ENCODE peak calls at places on chromosomes 13 and 19, in seven cellular contexts. S is SK-N-SH, O is HCT116, U is HepG2, L is H1, C is K562, Y is GM12878. N is an unnamed sample.

GRCh38 chr13:37187110-37187509 is 81.6 kb upstream of the CSNK1A1L start:
- DNase-seq in C (no peak), U (no peak), O (no peak), S (no peak), L (no peak), Y (no peak), N (no peak)

GRCh38 chr13:51502206-51502651 is 49.4 kb upstream of the INTS6 start:
- DNase-seq in S (no peak), U (no peak), Y (peak), C (no peak), L (no peak), O (no peak), N (no peak)

GRCh38 chr19:14394167-14394566 is 12.9 kb downstream of the ADGRE5 start:
- DNase-seq in Y (no peak), U (no peak), O (no peak), S (no peak), L (no peak), C (no peak), N (no peak)

GRCh38 chr19:8355631-8356402 is 8.1 kb upstream of the ANGPTL4 start:
- DNase-seq in S (no peak), Y (no peak), C (peak), U (peak), L (no peak), O (peak), N (no peak)

GRCh38 chr13:40318366-40318765 is 348.1 kb downstream of the FOXO1 start:
- DNase-seq in Y (no peak), L (no peak), C (peak), O (no peak), U (no peak), S (peak), N (no peak)

GRCh38 chr19:51346742-51347141 is 4.8 kb upstream of the VSIG10L start:
- DNase-seq in U (no peak), L (no peak), Y (no peak), S (no peak), O (no peak), C (no peak), N (no peak)

GRCh38 chr13:98480915-98481510 is 95.9 kb downstream of the STK24 start:
- DNase-seq in O (no peak), U (no peak), C (peak), S (peak), Y (no peak), L (no peak), N (no peak)

GRCh38 chr19:4911314-4911713 is 2.0 kb downstream of the UHRF1 start:
- DNase-seq in S (no peak), L (no peak), Y (no peak), O (no peak), C (no peak), U (no peak), N (no peak)

GRCh38 chr13:41001695-41002094 is 17.4 kb downstream of the ELF1 start:
- DNase-seq in O (no peak), Y (no peak), U (peak), L (no peak), S (no peak), C (no peak), N (no peak)

GRCh38 chr19:907183-907853 is 5.7 kb downstream of the R3HDM4 start:
- DNase-seq in Y (no peak), O (no peak), U (no peak), C (peak), L (no peak), S (no peak), N (no peak)

GRCh38 chr13:47119568-47120080 is 222.8 kb upstream of the HTR2A start:
- DNase-seq in Y (no peak), L (no peak), C (no peak), O (no peak), S (no peak), U (no peak), N (no peak)

GRCh38 chr19:48121909-48122371 is 11.3 kb upstream of the PLA2G4C start:
- DNase-seq in O (no peak), C (no peak), S (no peak), U (no peak), L (no peak), Y (peak), N (no peak)

GRCh38 chr13:19782049-19782726 is 557 bp downstream of the PSPC1 start:
- DNase-seq in O (no peak), C (peak), L (peak), U (no peak), Y (no peak), S (peak), N (peak)

GRCh38 chr13:51822106-51822840 is 18.3 kb upstream of the DHRS12 start:
- DNase-seq in O (no peak), L (no peak), U (no peak), S (no peak), Y (no peak), C (no peak), N (no peak)

GRCh38 chr13:104616990-104617389 is 1550.8 kb upstream of the SLC10A2 start:
- DNase-seq in L (no peak), C (no peak), O (no peak), U (no peak), Y (no peak), S (no peak), N (no peak)

GRCh38 chr19:19531951-19532805 is 3.5 kb downstream of the YJEFN3 start:
- DNase-seq in Y (no peak), S (peak), C (peak), O (no peak), L (peak), U (peak), N (peak)

GRCh38 chr13:111511219-111511732 is 190.8 kb downstream of the TEX29 start:
- DNase-seq in S (no peak), Y (no peak), O (no peak), L (no peak), C (no peak), U (no peak), N (no peak)

GRCh38 chr19:48149430-48149829 is 20.7 kb downstream of the LIG1 start:
- DNase-seq in Y (no peak), C (no peak), L (no peak), O (no peak), S (no peak), U (no peak), N (no peak)

GRCh38 chr19:28905996-28906395 is 307.0 kb downstream of the UQCRFS1 start:
- DNase-seq in O (no peak), L (no peak), U (no peak), Y (no peak), S (no peak), C (no peak), N (no peak)

GRCh38 chr19:1799695-1800342 is 12.3 kb downstream of the ATP8B3 start:
- DNase-seq in S (no peak), O (no peak), U (no peak), Y (no peak), L (no peak), C (no peak), N (no peak)

GRCh38 chr13:104949840-104950805 is 1585.3 kb downstream of the EFNB2 start:
- DNase-seq in C (no peak), U (no peak), S (no peak), L (no peak), O (no peak), Y (no peak), N (no peak)

GRCh38 chr19:32186542-32187330 is 158.7 kb upstream of the ZNF507 start:
- DNase-seq in C (no peak), Y (no peak), U (no peak), O (no peak), S (no peak), L (no peak), N (no peak)

GRCh38 chr19:12733369-12733896 is 1.1 kb downstream of the TRIR start:
- DNase-seq in L (no peak), C (peak), U (peak), Y (no peak), O (no peak), S (peak), N (peak)

GRCh38 chr19:53254451-53255341 is at the start of gene ZNF677:
- DNase-seq in O (no peak), S (peak), L (peak), U (no peak), Y (no peak), C (peak), N (no peak)

GRCh38 chr19:55580628-55581144 is at the start of gene ZNF579:
- DNase-seq in Y (peak), U (peak), C (peak), L (peak), S (peak), O (peak), N (peak)
- TF ChIP-seq JUND in Y (no peak), U (no peak), C (no peak), L (no peak), S (no peak), O (no peak), N (no peak)

DNA sequence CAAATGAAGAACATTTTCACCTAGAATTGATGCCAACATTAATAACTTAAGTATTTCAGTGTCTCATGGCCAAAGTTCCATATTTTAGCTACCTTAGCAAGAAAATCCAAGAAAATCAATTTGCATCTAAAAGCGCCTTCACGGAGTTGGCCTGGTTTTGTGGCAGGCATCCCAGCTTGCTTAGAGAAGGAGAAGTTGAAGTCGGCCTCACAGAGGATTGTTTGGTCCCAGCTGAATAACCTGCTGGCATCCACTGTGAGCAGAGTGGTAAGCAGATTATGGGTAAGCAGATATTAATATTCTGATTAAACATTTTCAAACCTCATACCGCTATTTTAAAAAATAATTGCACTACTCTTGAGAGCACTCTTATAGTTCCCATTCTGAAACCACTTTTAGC is 62.3 kb upstream of the STARD13 start:
- DNase-seq in L (no peak), O (no peak), S (no peak), Y (no peak), U (no peak), C (no peak), N (no peak)
- TF ChIP-seq JUND in L (no peak), O (no peak), S (no peak), Y (no peak), U (no peak), C (no peak), N (no peak)

GRCh38 chr19:46861691-46862503 is 1.1 kb downstream of the ARHGAP35 start:
- DNase-seq in U (no peak), C (peak), S (no peak), Y (no peak), L (no peak), O (no peak), N (peak)

GRCh38 chr19:46859637-46860124 is 1.1 kb upstream of the ARHGAP35 start:
- DNase-seq in U (peak), Y (no peak), O (no peak), C (peak), L (no peak), S (peak), N (no peak)

GRCh38 chr19:46862504-46862835 is 1.7 kb downstream of the ARHGAP35 start:
- DNase-seq in O (no peak), L (no peak), Y (no peak), S (no peak), U (no peak), C (no peak), N (no peak)

GRCh38 chr19:46860125-46860845 is 512 bp upstream of the ARHGAP35 start:
- DNase-seq in L (peak), S (peak), Y (peak), C (peak), U (peak), O (peak), N (peak)

DNA sequence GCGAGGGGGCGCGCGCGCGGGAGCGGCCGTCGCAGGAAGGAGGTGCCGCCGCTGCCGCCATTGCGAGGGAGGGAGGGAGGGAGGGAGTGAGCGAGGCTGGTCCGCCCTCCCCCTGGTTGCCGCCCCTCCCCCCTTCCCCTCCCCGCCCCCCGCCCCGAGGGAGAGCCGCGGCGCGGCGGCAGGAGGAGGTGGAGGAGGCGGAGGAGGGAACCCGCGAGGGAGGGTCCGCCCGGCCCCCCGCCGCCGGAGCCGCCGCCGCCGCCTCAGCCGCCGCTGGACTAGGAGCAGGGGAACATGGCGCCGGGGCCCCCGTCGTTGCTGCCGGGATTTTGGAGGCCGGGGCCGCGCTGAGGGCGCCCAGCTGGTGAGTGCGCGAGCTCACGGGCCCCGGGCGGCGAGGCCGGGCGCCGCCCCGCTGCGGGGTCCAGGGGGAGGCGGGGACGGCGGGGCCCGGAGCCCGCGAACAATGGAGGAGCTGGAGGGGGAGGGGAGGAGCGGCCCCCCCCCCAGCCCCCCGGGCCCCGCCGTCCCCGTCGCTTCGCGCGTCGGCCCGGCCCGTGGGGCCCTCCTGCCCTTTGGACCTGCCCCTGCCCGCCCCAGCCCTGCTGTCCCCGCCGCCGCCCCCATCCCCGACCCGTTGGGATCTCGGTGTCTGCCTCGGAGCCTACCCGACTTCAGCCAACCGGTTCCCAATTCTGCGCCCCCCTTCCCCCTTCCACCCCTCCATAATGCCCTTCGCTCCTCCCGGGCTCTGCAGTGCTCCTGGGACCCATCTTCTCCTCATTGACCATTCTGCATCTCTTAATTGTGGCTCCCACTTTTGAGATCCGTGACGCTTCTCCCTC is at the start of gene ARHGAP35:
- DNase-seq in S (peak), U (no peak), O (no peak), L (peak), C (peak), Y (no peak), N (peak)
- TF ChIP-seq JUND in S (no peak), U (no peak), O (no peak), L (no peak), C (no peak), Y (no peak), N (no peak)

GRCh38 chr13:113393226-113393571 is 29.3 kb upstream of the GRTP1 start:
- DNase-seq in O (no peak), L (no peak), S (no peak), C (no peak), U (no peak), Y (no peak), N (no peak)
- TF ChIP-seq JUND in O (no peak), L (no peak), S (no peak), C (no peak), U (no peak), Y (no peak), N (no peak)

GRCh38 chr13:45500492-45501174 is 35.9 kb downstream of the COG3 start:
- DNase-seq in Y (no peak), S (no peak), U (peak), O (peak), L (no peak), C (no peak), N (no peak)
- TF ChIP-seq JUND in Y (no peak), S (peak), U (no peak), O (peak), L (no peak), C (no peak), N (no peak)

GRCh38 chr13:85520445-85520844 is 278.8 kb downstream of the SLITRK6 start:
- DNase-seq in S (no peak), Y (no peak), C (no peak), U (no peak), L (no peak), O (no peak), N (no peak)
- TF ChIP-seq JUND in S (no peak), Y (no peak), C (no peak), U (no peak), L (no peak), O (no peak), N (no peak)

DNA sequence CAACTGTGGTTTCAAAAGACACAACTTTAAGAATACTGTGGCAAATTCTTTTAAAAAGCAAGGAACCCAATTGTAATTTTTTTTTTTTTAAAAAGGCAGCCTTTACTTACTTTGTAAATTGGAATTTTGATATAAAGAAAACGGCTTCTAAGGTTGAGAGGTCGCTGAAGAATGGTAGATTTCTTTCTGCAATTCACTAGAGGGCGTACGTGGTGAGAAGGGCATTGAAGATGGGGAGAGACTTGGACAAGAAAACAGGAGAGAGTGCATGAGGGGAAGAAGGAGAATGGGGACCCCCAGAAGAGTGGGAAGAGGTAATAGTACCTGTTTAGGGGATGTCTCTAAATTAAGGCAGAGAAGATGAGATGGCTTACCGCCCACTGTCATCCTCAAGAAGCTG is 33.5 kb upstream of the PABPC3 start:
- DNase-seq in S (no peak), C (no peak), L (no peak), U (no peak), Y (no peak), O (no peak), N (no peak)
- TF ChIP-seq JUND in S (no peak), C (no peak), L (no peak), U (no peak), Y (no peak), O (no peak), N (no peak)

N was measured in T47D.